ENCODE peak calls at places on chromosomes 12 and 14, in seven cellular contexts. F, C, I, U, W, D and A are unnamed samples.
A peak's percentile ranks its signal among the peaks of the same experiment; 100 is the strongest.

GRCh38 chr14:58193542-58193941 is 6.4 kb upstream of the ACTR10 start:
- DNase-seq in C (no peak), I (no peak), F (no peak), D (no peak), U (no peak), W (no peak), A (no peak)

GRCh38 chr12:64510687-64511086 is 58.8 kb downstream of the TBK1 start:
- DNase-seq in D (no peak), W (no peak), U (no peak), I (no peak), C (no peak), F (no peak), A (no peak)

GRCh38 chr12:122421815-122422737 is at the start of gene CLIP1:
- DNase-seq in C (peak; percentile 87), I (peak; percentile 84), W (peak; percentile 54), F (peak; percentile 64), U (no peak), D (peak; percentile 71), A (peak; percentile 67)

GRCh38 chr12:91813701-91814100 is 331.9 kb downstream of the BTG1 start:
- DNase-seq in F (no peak), C (no peak), D (no peak), I (no peak), W (no peak), U (no peak), A (no peak)

GRCh38 chr14:77032483-77032853 is 4.0 kb upstream of the IRF2BPL start:
- DNase-seq in W (no peak), U (no peak), C (no peak), D (no peak), F (no peak), I (no peak), A (no peak)

GRCh38 chr14:67999290-67999689 is 179.7 kb downstream of the RAD51B start:
- DNase-seq in F (no peak), C (no peak), U (no peak), I (no peak), W (no peak), D (no peak), A (no peak)

GRCh38 chr14:95046711-95047681 is 110.3 kb downstream of the DICER1 start:
- DNase-seq in U (no peak), C (no peak), F (no peak), W (no peak), D (no peak), I (no peak), A (no peak)

GRCh38 chr14:34359423-34360120 is 102.5 kb downstream of the SPTSSA start:
- DNase-seq in F (no peak), D (no peak), I (no peak), U (no peak), C (no peak), W (no peak), A (no peak)

GRCh38 chr14:47366006-47366405 is 309.4 kb downstream of the MDGA2 start:
- DNase-seq in W (peak; percentile 17), U (no peak), D (no peak), I (no peak), C (no peak), F (no peak), A (no peak)

GRCh38 chr12:93043192-93043876 is 114.2 kb upstream of the EEA1 start:
- DNase-seq in U (no peak), I (no peak), F (no peak), D (no peak), W (no peak), C (no peak), A (no peak)

GRCh38 chr12:115660211-115660805 is 617.2 kb downstream of the MED13L start:
- DNase-seq in C (no peak), F (no peak), I (no peak), U (no peak), D (no peak), W (no peak), A (no peak)

GRCh38 chr12:63811334-63811733 is 31.6 kb downstream of the RXYLT1 start:
- DNase-seq in U (no peak), D (no peak), C (no peak), F (no peak), I (no peak), W (no peak), A (no peak)

GRCh38 chr12:131473261-131473660 is 237.6 kb upstream of the SFSWAP start:
- DNase-seq in F (no peak), C (no peak), I (no peak), W (no peak), D (no peak), U (no peak), A (no peak)

GRCh38 chr12:54371328-54372112 is 7.2 kb upstream of the GPR84 start:
- DNase-seq in W (no peak), F (no peak), D (no peak), C (peak; percentile 87), I (peak; percentile 64), U (no peak), A (no peak)

GRCh38 chr12:44812062-44812461 is 64.1 kb downstream of the NELL2 start:
- DNase-seq in D (peak; percentile 37), W (no peak), C (no peak), I (no peak), U (no peak), F (no peak), A (no peak)

GRCh38 chr12:111304642-111305071 is 64.2 kb downstream of the PHETA1 start:
- DNase-seq in U (no peak), F (peak; percentile 41), D (peak; percentile 70), W (no peak), I (no peak), C (peak; percentile 39), A (no peak)

GRCh38 chr12:10031318-10031717 is 836 bp downstream of the CLEC9A start:
- DNase-seq in U (no peak), I (no peak), C (no peak), D (no peak), F (no peak), W (no peak), A (peak; percentile 23)

GRCh38 chr14:58243790-58244555 is 670 bp upstream of the PSMA3 start:
- DNase-seq in F (no peak), C (no peak), D (no peak), U (peak; percentile 69), W (no peak), I (no peak), A (peak; percentile 51)

GRCh38 chr12:56046027-56046780 is 4.5 kb downstream of the RPS26 start:
- DNase-seq in U (no peak), W (no peak), C (no peak), F (no peak), I (no peak), D (peak; percentile 15), A (no peak)

GRCh38 chr14:101056446-101056845 is 152.9 kb upstream of the RTL1 start:
- DNase-seq in D (no peak), I (no peak), F (no peak), U (no peak), W (no peak), C (no peak), A (no peak)

GRCh38 chr12:131092911-131093901 is 139.5 kb downstream of the ADGRD1 start:
- DNase-seq in W (no peak), F (no peak), U (no peak), D (peak; percentile 54), I (no peak), C (no peak), A (no peak)

GRCh38 chr12:70002097-70002911 is 177.3 kb downstream of the MYRFL start:
- DNase-seq in W (no peak), U (no peak), C (no peak), F (no peak), I (no peak), D (no peak), A (no peak)

GRCh38 chr12:57765003-57765697 is 1.7 kb downstream of the CYP27B1 start:
- DNase-seq in U (no peak), W (no peak), I (peak; percentile 58), D (peak; percentile 74), C (peak; percentile 68), F (peak; percentile 69), A (no peak)

GRCh38 chr12:122894173-122895121 is 1.5 kb downstream of the VPS37B start:
- DNase-seq in D (peak; percentile 44), C (peak; percentile 80), W (no peak), F (no peak), I (peak; percentile 61), U (peak; percentile 78), A (no peak)

GRCh38 chr12:124767075-124767821 is 96.4 kb downstream of the SCARB1 start:
- DNase-seq in F (peak; percentile 83), D (peak; percentile 89), U (peak; percentile 62), C (peak; percentile 93), W (peak; percentile 76), I (peak; percentile 77), A (peak; percentile 80)

GRCh38 chr14:50023671-50024490 is 92.5 kb downstream of the VCPKMT start:
- DNase-seq in W (no peak), D (no peak), F (no peak), C (no peak), U (no peak), I (no peak), A (peak; percentile 59)

GRCh38 chr14:28571636-28572035 is 195.0 kb upstream of the FOXG1 start:
- DNase-seq in F (no peak), D (no peak), I (no peak), W (no peak), U (no peak), C (no peak), A (no peak)

GRCh38 chr14:72518809-72519377 is 375.0 kb downstream of the DPF3 start:
- DNase-seq in C (no peak), D (peak; percentile 36), W (no peak), U (no peak), F (no peak), I (no peak), A (no peak)

GRCh38 chr12:117622741-117623140 is 261.3 kb upstream of the NOS1 start:
- DNase-seq in F (no peak), C (no peak), I (no peak), W (no peak), U (no peak), D (no peak), A (no peak)

GRCh38 chr12:38543151-38543550 is 226.6 kb downstream of the ALG10B start:
- DNase-seq in U (no peak), I (no peak), D (no peak), W (no peak), C (no peak), F (no peak), A (no peak)

GRCh38 chr12:15893260-15893659 is 11.1 kb downstream of the STRAP start:
- DNase-seq in W (no peak), D (no peak), U (no peak), F (no peak), I (no peak), C (no peak), A (no peak)

GRCh38 chr12:109277899-109278762 is 31.0 kb downstream of the FOXN4 start:
- DNase-seq in U (peak; percentile 3), W (no peak), C (no peak), D (no peak), I (no peak), F (no peak), A (no peak)

GRCh38 chr12:123907726-123908476 is 64.7 kb downstream of the CCDC92 start:
- DNase-seq in F (no peak), C (no peak), D (no peak), W (no peak), U (peak; percentile 23), I (no peak), A (no peak)